ENCODE peak calls at places on chromosomes 16 and 17, in four cellular contexts. T is AG09319, L is ascending aorta, G is brain microvascular endothelial cell. X is an unnamed sample.

GRCh38 chr16:177394-177822 is 928 bp downstream of the HBA1 start:
- DNase-seq in T (no peak), G (no peak), L (no peak), X (peak; percentile 38)

GRCh38 chr17:61947367-61948078 is 19.7 kb upstream of the INTS2 start:
- DNase-seq in G (no peak), L (no peak), T (no peak), X (no peak)

GRCh38 chr16:28589930-28590329 is 6.9 kb downstream of the SULT1A2 start:
- DNase-seq in T (no peak), L (no peak), G (no peak), X (no peak)

GRCh38 chr17:81160306-81160705 is 5.0 kb upstream of the PVALEF start:
- DNase-seq in G (no peak), L (no peak), T (no peak), X (no peak)

GRCh38 chr16:29702307-29702706 is 23.3 kb downstream of the QPRT start:
- DNase-seq in G (no peak), T (no peak), L (no peak), X (no peak)

GRCh38 chr16:86676216-86676800 is 98.0 kb downstream of the FOXL1 start:
- DNase-seq in G (peak; percentile 71), T (no peak), L (no peak), X (peak; percentile 93)

GRCh38 chr17:72730091-72730490 is 362.4 kb downstream of the SLC39A11 start:
- DNase-seq in G (no peak), L (no peak), T (no peak), X (peak; percentile 48)

GRCh38 chr17:30600830-30601494 is 123.8 kb downstream of the GOSR1 start:
- DNase-seq in T (no peak), L (no peak), G (no peak), X (peak; percentile 18)

GRCh38 chr16:19583665-19584300 is 28.3 kb downstream of the VPS35L start:
- DNase-seq in G (peak; percentile 47), T (no peak), L (no peak), X (peak; percentile 56)

GRCh38 chr16:4032768-4033167 is 83.5 kb downstream of the ADCY9 start:
- DNase-seq in L (no peak), G (no peak), T (no peak), X (no peak)

GRCh38 chr16:88473666-88474534 is 20.8 kb downstream of the ZFPM1 start:
- DNase-seq in G (no peak), L (no peak), T (no peak), X (peak; percentile 77)

GRCh38 chr16:50154369-50154947 is 1.4 kb downstream of the TENT4B start:
- DNase-seq in L (no peak), G (no peak), T (no peak), X (peak; percentile 21)

GRCh38 chr16:72467157-72467759 is 295.3 kb upstream of the PMFBP1 start:
- DNase-seq in G (peak; percentile 31), L (no peak), T (peak; percentile 22), X (peak; percentile 72)

GRCh38 chr16:85602831-85603755 is 10.0 kb upstream of the GSE1 start:
- DNase-seq in L (no peak), G (no peak), T (no peak), X (no peak)

GRCh38 chr16:30543067-30543466 is 8.4 kb upstream of the ZNF747 start:
- DNase-seq in G (no peak), L (no peak), T (no peak), X (no peak)

GRCh38 chr17:32875230-32875903 is 1.6 kb downstream of the MYO1D start:
- DNase-seq in G (no peak), T (no peak), L (no peak), X (no peak)

GRCh38 chr16:26987631-26988030 is 79.1 kb upstream of the C16orf82 start:
- DNase-seq in T (peak; percentile 48), L (no peak), G (no peak), X (peak; percentile 92)

GRCh38 chr16:58032710-58033293 is 7.2 kb downstream of the MMP15 start:
- DNase-seq in T (no peak), G (no peak), L (no peak), X (no peak)

GRCh38 chr16:819336-819735 is 18.8 kb upstream of the GNG13 start:
- DNase-seq in T (no peak), G (no peak), L (no peak), X (no peak)

GRCh38 chr16:68445458-68445857 is 2.9 kb downstream of the SMPD3 start:
- DNase-seq in T (no peak), L (no peak), G (peak; percentile 25), X (peak; percentile 44)

GRCh38 chr17:2048805-2049204 is 6.1 kb upstream of the HIC1 start:
- DNase-seq in T (no peak), L (no peak), G (no peak), X (no peak)

GRCh38 chr16:84729716-84730320 is 30.0 kb downstream of the USP10 start:
- DNase-seq in L (no peak), T (no peak), G (no peak), X (no peak)

GRCh38 chr16:6484931-6485330 is 847.7 kb upstream of the RBFOX1 start:
- DNase-seq in L (no peak), T (no peak), G (no peak), X (no peak)

GRCh38 chr17:60971515-60972369 is 294.1 kb downstream of the BCAS3 start:
- DNase-seq in L (no peak), G (peak; percentile 48), T (peak; percentile 30), X (peak; percentile 76)

X was measured in fibroblast of mammary gland.